ENCODE peak calls at places on chromosomes 7 and 10, in ten cellular contexts. One of them, this sample, is unnamed. For H3K9me3, the result is how much of the 10 kb centered on the place peaks cover.

GRCh38 chr7:151260883-151261282 is 12.4 kb upstream of the SMARCD3 start:
- DNase-seq in PC-3: no peak
- DNase-seq in upper lobe of left lung: no peak
- DNase-seq in uterus: no peak
- DNase-seq in CD4-positive, alpha-beta T cell: no peak
- DNase-seq in lung: no peak
- DNase-seq in Peyer's patch: no peak
- DNase-seq in heart left ventricle: no peak
- DNase-seq in tibial artery: no peak
- DNase-seq in thoracic aorta: no peak
- DNase-seq in this sample: no peak

GRCh38 chr7:25132430-25132829 is 7.4 kb upstream of the CYCS start:
- DNase-seq in PC-3: no peak
- DNase-seq in upper lobe of left lung: no peak
- DNase-seq in uterus: no peak
- DNase-seq in CD4-positive, alpha-beta T cell: no peak
- DNase-seq in lung: no peak
- DNase-seq in Peyer's patch: no peak
- DNase-seq in heart left ventricle: no peak
- DNase-seq in tibial artery: no peak
- DNase-seq in thoracic aorta: no peak
- DNase-seq in this sample: no peak

GRCh38 chr10:116687633-116688032 is 54.7 kb downstream of the HSPA12A start:
- DNase-seq in PC-3: no peak
- DNase-seq in upper lobe of left lung: no peak
- DNase-seq in uterus: no peak
- DNase-seq in CD4-positive, alpha-beta T cell: no peak
- DNase-seq in lung: no peak
- DNase-seq in Peyer's patch: no peak
- DNase-seq in heart left ventricle: peak
- DNase-seq in tibial artery: no peak
- DNase-seq in thoracic aorta: no peak
- DNase-seq in this sample: no peak

GRCh38 chr7:98396768-98397167 is 4.1 kb downstream of the BAIAP2L1 start:
- DNase-seq in PC-3: no peak
- DNase-seq in upper lobe of left lung: no peak
- DNase-seq in uterus: no peak
- DNase-seq in CD4-positive, alpha-beta T cell: no peak
- DNase-seq in lung: no peak
- DNase-seq in Peyer's patch: no peak
- DNase-seq in heart left ventricle: no peak
- DNase-seq in tibial artery: no peak
- DNase-seq in thoracic aorta: no peak
- DNase-seq in this sample: no peak

GRCh38 chr10:34815174-34816066 is at the start of gene PARD3:
- DNase-seq in PC-3: peak
- DNase-seq in upper lobe of left lung: peak
- DNase-seq in uterus: peak
- DNase-seq in CD4-positive, alpha-beta T cell: no peak
- DNase-seq in lung: peak
- DNase-seq in Peyer's patch: peak
- DNase-seq in heart left ventricle: peak
- DNase-seq in tibial artery: peak
- DNase-seq in thoracic aorta: no peak
- DNase-seq in this sample: peak

GRCh38 chr7:78311176-78311575 is 512.6 kb downstream of the PHTF2 start:
- DNase-seq in PC-3: no peak
- DNase-seq in upper lobe of left lung: no peak
- DNase-seq in uterus: no peak
- DNase-seq in CD4-positive, alpha-beta T cell: no peak
- DNase-seq in lung: no peak
- DNase-seq in Peyer's patch: no peak
- DNase-seq in heart left ventricle: no peak
- DNase-seq in tibial artery: no peak
- DNase-seq in thoracic aorta: no peak
- DNase-seq in this sample: no peak

GRCh38 chr10:1451362-1451888 is 285.9 kb downstream of the ADARB2 start:
- DNase-seq in PC-3: no peak
- DNase-seq in upper lobe of left lung: no peak
- DNase-seq in uterus: no peak
- DNase-seq in CD4-positive, alpha-beta T cell: no peak
- DNase-seq in lung: no peak
- DNase-seq in Peyer's patch: no peak
- DNase-seq in heart left ventricle: no peak
- DNase-seq in tibial artery: no peak
- DNase-seq in thoracic aorta: no peak
- DNase-seq in this sample: no peak

GRCh38 chr10:116692225-116692624 is 50.1 kb downstream of the HSPA12A start:
- DNase-seq in PC-3: no peak
- DNase-seq in upper lobe of left lung: no peak
- DNase-seq in uterus: no peak
- DNase-seq in CD4-positive, alpha-beta T cell: no peak
- DNase-seq in lung: no peak
- DNase-seq in Peyer's patch: no peak
- DNase-seq in heart left ventricle: no peak
- DNase-seq in tibial artery: no peak
- DNase-seq in thoracic aorta: no peak
- DNase-seq in this sample: no peak

GRCh38 chr7:128030999-128031681 is at the start of gene LRRC4:
- DNase-seq in PC-3: no peak
- DNase-seq in upper lobe of left lung: no peak
- DNase-seq in uterus: peak
- DNase-seq in CD4-positive, alpha-beta T cell: no peak
- DNase-seq in lung: no peak
- DNase-seq in Peyer's patch: peak
- DNase-seq in heart left ventricle: peak
- DNase-seq in tibial artery: no peak
- DNase-seq in thoracic aorta: no peak
- DNase-seq in this sample: no peak

GRCh38 chr10:125786547-125786946 is 10.9 kb upstream of the MMP21 start:
- DNase-seq in PC-3: no peak
- DNase-seq in upper lobe of left lung: no peak
- DNase-seq in uterus: no peak
- DNase-seq in CD4-positive, alpha-beta T cell: no peak
- DNase-seq in lung: no peak
- DNase-seq in Peyer's patch: no peak
- DNase-seq in heart left ventricle: no peak
- DNase-seq in tibial artery: no peak
- DNase-seq in thoracic aorta: no peak
- DNase-seq in this sample: no peak

GRCh38 chr10:72709041-72709440 is 17.1 kb downstream of the MCU start:
- DNase-seq in PC-3: no peak
- DNase-seq in upper lobe of left lung: no peak
- DNase-seq in uterus: no peak
- DNase-seq in CD4-positive, alpha-beta T cell: no peak
- DNase-seq in lung: no peak
- DNase-seq in Peyer's patch: no peak
- DNase-seq in heart left ventricle: no peak
- DNase-seq in tibial artery: no peak
- DNase-seq in thoracic aorta: no peak
- DNase-seq in this sample: no peak

GRCh38 chr7:30433082-30433481 is 45.5 kb downstream of the NOD1 start:
- DNase-seq in PC-3: no peak
- DNase-seq in upper lobe of left lung: peak
- DNase-seq in uterus: no peak
- DNase-seq in CD4-positive, alpha-beta T cell: no peak
- DNase-seq in lung: peak
- DNase-seq in Peyer's patch: no peak
- DNase-seq in heart left ventricle: peak
- DNase-seq in tibial artery: peak
- DNase-seq in thoracic aorta: no peak
- DNase-seq in this sample: peak

GRCh38 chr7:107154826-107155225 is 14.0 kb upstream of the HBP1 start:
- DNase-seq in PC-3: no peak
- DNase-seq in upper lobe of left lung: no peak
- DNase-seq in uterus: no peak
- DNase-seq in CD4-positive, alpha-beta T cell: no peak
- DNase-seq in lung: no peak
- DNase-seq in Peyer's patch: no peak
- DNase-seq in heart left ventricle: no peak
- DNase-seq in tibial artery: no peak
- DNase-seq in thoracic aorta: no peak
- DNase-seq in this sample: no peak

GRCh38 chr7:84389242-84389641 is 194.7 kb upstream of the SEMA3A start:
- DNase-seq in PC-3: no peak
- DNase-seq in upper lobe of left lung: no peak
- DNase-seq in uterus: no peak
- DNase-seq in CD4-positive, alpha-beta T cell: no peak
- DNase-seq in lung: no peak
- DNase-seq in Peyer's patch: no peak
- DNase-seq in heart left ventricle: no peak
- DNase-seq in tibial artery: no peak
- DNase-seq in thoracic aorta: no peak
- DNase-seq in this sample: no peak

GRCh38 chr10:75048669-75049098 is 62.8 kb upstream of the SAMD8 start:
- DNase-seq in PC-3: no peak
- DNase-seq in upper lobe of left lung: peak
- DNase-seq in uterus: no peak
- DNase-seq in CD4-positive, alpha-beta T cell: peak
- DNase-seq in lung: no peak
- DNase-seq in Peyer's patch: no peak
- DNase-seq in heart left ventricle: no peak
- DNase-seq in tibial artery: no peak
- DNase-seq in thoracic aorta: no peak
- DNase-seq in this sample: peak

GRCh38 chr10:78149193-78149592 is 115.5 kb downstream of the RPS24 start:
- DNase-seq in PC-3: no peak
- DNase-seq in upper lobe of left lung: no peak
- DNase-seq in uterus: no peak
- DNase-seq in CD4-positive, alpha-beta T cell: no peak
- DNase-seq in lung: no peak
- DNase-seq in Peyer's patch: no peak
- DNase-seq in heart left ventricle: no peak
- DNase-seq in tibial artery: no peak
- DNase-seq in thoracic aorta: no peak
- DNase-seq in this sample: no peak

GRCh38 chr7:43799605-43800004 is 41.1 kb downstream of the BLVRA start:
- DNase-seq in PC-3: peak
- DNase-seq in upper lobe of left lung: peak
- DNase-seq in uterus: no peak
- DNase-seq in CD4-positive, alpha-beta T cell: no peak
- DNase-seq in lung: no peak
- DNase-seq in Peyer's patch: no peak
- DNase-seq in heart left ventricle: no peak
- DNase-seq in tibial artery: no peak
- DNase-seq in thoracic aorta: no peak
- DNase-seq in this sample: no peak
- TF ChIP-seq CTCF in PC-3: peak
- TF ChIP-seq CTCF in upper lobe of left lung: no peak
- TF ChIP-seq CTCF in uterus: no peak
- TF ChIP-seq CTCF in CD4-positive, alpha-beta T cell: no peak
- TF ChIP-seq CTCF in lung: no peak
- TF ChIP-seq CTCF in Peyer's patch: peak
- TF ChIP-seq CTCF in heart left ventricle: no peak
- TF ChIP-seq CTCF in tibial artery: no peak
- TF ChIP-seq CTCF in thoracic aorta: no peak
- TF ChIP-seq CTCF in this sample: no peak

DNA sequence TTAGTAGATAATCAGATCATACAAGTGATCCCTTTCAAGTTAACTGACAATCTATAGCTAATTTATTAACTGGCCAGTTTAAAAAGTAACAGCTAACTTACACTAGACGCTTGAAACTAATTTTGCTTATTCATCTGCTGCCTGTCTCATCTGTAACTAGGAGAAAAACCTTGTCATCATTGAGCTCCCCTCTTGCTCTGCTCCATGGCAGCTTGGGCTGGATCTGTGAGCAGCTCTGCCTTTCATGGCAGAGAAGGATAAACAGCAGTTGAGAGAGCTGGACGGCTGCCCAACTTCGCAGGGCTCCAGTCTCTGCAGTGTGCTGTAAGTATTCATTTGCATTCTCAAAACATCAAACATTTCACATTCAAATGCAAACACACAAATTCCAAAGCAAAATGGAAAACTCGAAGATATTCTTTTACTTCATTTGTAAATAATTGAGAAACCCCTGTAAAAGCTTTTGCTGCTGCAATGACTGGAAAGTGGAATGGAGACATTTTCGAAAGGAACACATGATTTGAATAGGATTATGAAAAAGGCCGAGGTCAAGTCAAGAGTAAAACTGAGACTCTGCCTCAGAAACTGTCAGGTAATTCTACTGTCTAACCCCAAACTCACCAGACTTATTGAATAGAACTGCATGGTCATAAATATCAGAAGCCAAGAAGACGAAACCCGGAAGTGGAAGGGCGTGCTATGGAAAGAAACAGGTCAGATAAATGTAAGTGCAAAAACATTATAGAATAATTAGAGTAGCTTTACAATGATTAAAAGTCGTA is 17.6 kb downstream of the SLC35B4 start:
- DNase-seq in PC-3: no peak
- DNase-seq in upper lobe of left lung: no peak
- DNase-seq in uterus: no peak
- DNase-seq in CD4-positive, alpha-beta T cell: no peak
- DNase-seq in lung: no peak
- DNase-seq in Peyer's patch: peak
- DNase-seq in heart left ventricle: peak
- DNase-seq in tibial artery: no peak
- DNase-seq in thoracic aorta: no peak
- DNase-seq in this sample: no peak
- H3K27ac ChIP-seq in PC-3: no peak
- H3K27ac ChIP-seq in upper lobe of left lung: no peak
- H3K27ac ChIP-seq in uterus: no peak
- H3K27ac ChIP-seq in CD4-positive, alpha-beta T cell: no peak
- H3K27ac ChIP-seq in lung: no peak
- H3K27ac ChIP-seq in Peyer's patch: no peak
- H3K27ac ChIP-seq in heart left ventricle: no peak
- H3K27ac ChIP-seq in tibial artery: no peak
- H3K27ac ChIP-seq in thoracic aorta: no peak
- H3K27ac ChIP-seq in this sample: no peak

GRCh38 chr7:138350103-138350700 is 109.9 kb upstream of the TRIM24 start:
- DNase-seq in PC-3: no peak
- DNase-seq in upper lobe of left lung: no peak
- DNase-seq in uterus: no peak
- DNase-seq in CD4-positive, alpha-beta T cell: no peak
- DNase-seq in lung: no peak
- DNase-seq in Peyer's patch: no peak
- DNase-seq in heart left ventricle: no peak
- DNase-seq in tibial artery: no peak
- DNase-seq in thoracic aorta: no peak
- DNase-seq in this sample: no peak
- H3K9me3 ChIP-seq in PC-3: under half
- H3K9me3 ChIP-seq in upper lobe of left lung: under half
- H3K9me3 ChIP-seq in uterus: under half
- H3K9me3 ChIP-seq in CD4-positive, alpha-beta T cell: under half
- H3K9me3 ChIP-seq in lung: under half
- H3K9me3 ChIP-seq in Peyer's patch: under half
- H3K9me3 ChIP-seq in heart left ventricle: under half
- H3K9me3 ChIP-seq in tibial artery: under half
- H3K9me3 ChIP-seq in thoracic aorta: under half
- H3K9me3 ChIP-seq in this sample: under half

DNA sequence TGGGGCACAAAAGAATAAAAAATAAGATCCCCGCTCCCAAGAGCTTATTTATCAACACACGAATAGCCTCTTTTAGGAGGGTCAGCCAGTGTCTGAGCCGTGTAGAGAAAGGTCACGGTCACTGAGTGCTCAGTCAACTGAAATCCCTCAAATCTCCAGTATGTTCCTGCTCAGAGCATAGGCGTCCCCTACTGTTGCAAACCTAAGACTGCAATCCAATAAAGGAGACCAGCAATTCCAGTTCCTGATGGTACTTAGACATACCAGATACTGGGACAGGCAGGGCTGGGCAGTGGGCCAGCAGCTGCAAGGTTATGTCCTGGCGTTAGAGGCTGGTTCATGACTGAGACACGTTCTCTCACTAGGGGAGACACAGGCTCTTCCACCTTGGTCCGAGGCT is 93.6 kb downstream of the CACNB2 start:
- DNase-seq in PC-3: peak
- DNase-seq in upper lobe of left lung: no peak
- DNase-seq in uterus: no peak
- DNase-seq in CD4-positive, alpha-beta T cell: no peak
- DNase-seq in lung: no peak
- DNase-seq in Peyer's patch: no peak
- DNase-seq in heart left ventricle: peak
- DNase-seq in tibial artery: no peak
- DNase-seq in thoracic aorta: no peak
- DNase-seq in this sample: no peak
- TF ChIP-seq CTCF in PC-3: peak
- TF ChIP-seq CTCF in upper lobe of left lung: no peak
- TF ChIP-seq CTCF in uterus: no peak
- TF ChIP-seq CTCF in CD4-positive, alpha-beta T cell: no peak
- TF ChIP-seq CTCF in lung: no peak
- TF ChIP-seq CTCF in Peyer's patch: no peak
- TF ChIP-seq CTCF in heart left ventricle: peak
- TF ChIP-seq CTCF in tibial artery: no peak
- TF ChIP-seq CTCF in thoracic aorta: no peak
- TF ChIP-seq CTCF in this sample: no peak